ENCODE peak calls at places on chromosomes 7 and 10, in four cellular contexts. One of them, this sample, is unnamed.

GRCh38 chr7:103657474-103657894 is 211.5 kb upstream of the SLC26A5 start:
- DNase-seq in GM12878: no peak
- DNase-seq in K562: peak; percentile 92
- DNase-seq in GM12891: no peak
- DNase-seq in this sample: no peak

GRCh38 chr7:2417981-2418481 is 14.6 kb downstream of the CHST12 start:
- DNase-seq in GM12891: no peak
- DNase-seq in GM12878: no peak
- DNase-seq in K562: no peak
- DNase-seq in this sample: no peak

GRCh38 chr10:76902949-76903348 is 734.7 kb downstream of the KCNMA1 start:
- DNase-seq in GM12891: no peak
- DNase-seq in K562: peak; percentile 31
- DNase-seq in GM12878: no peak
- DNase-seq in this sample: no peak

GRCh38 chr10:59465089-59465488 is 102.7 kb upstream of the FAM13C start:
- DNase-seq in GM12878: no peak
- DNase-seq in GM12891: no peak
- DNase-seq in K562: no peak
- DNase-seq in this sample: no peak

GRCh38 chr10:34061846-34062245 is 727.4 kb upstream of the NRP1 start:
- DNase-seq in K562: no peak
- DNase-seq in GM12891: no peak
- DNase-seq in GM12878: no peak
- DNase-seq in this sample: no peak

GRCh38 chr10:13396369-13396768 is 48.3 kb upstream of the SEPHS1 start:
- DNase-seq in K562: no peak
- DNase-seq in GM12891: no peak
- DNase-seq in GM12878: no peak
- DNase-seq in this sample: no peak

GRCh38 chr7:155813791-155814568 is 1.7 kb upstream of the SHH start:
- DNase-seq in K562: no peak
- DNase-seq in GM12891: no peak
- DNase-seq in GM12878: no peak
- DNase-seq in this sample: no peak

GRCh38 chr10:133347636-133348517 is 704 bp downstream of the PRAP1 start:
- DNase-seq in GM12878: no peak
- DNase-seq in K562: no peak
- DNase-seq in GM12891: no peak
- DNase-seq in this sample: no peak

GRCh38 chr7:97405842-97406241 is 288.3 kb downstream of the SDHAF3 start:
- DNase-seq in K562: no peak
- DNase-seq in GM12878: no peak
- DNase-seq in GM12891: no peak
- DNase-seq in this sample: no peak

GRCh38 chr10:43773736-43774135 is 125.1 kb upstream of the ZNF32 start:
- DNase-seq in GM12878: no peak
- DNase-seq in K562: no peak
- DNase-seq in GM12891: no peak
- DNase-seq in this sample: no peak

GRCh38 chr10:115073796-115074195 is 19.4 kb upstream of the ATRNL1 start:
- DNase-seq in K562: no peak
- DNase-seq in GM12878: no peak
- DNase-seq in GM12891: no peak
- DNase-seq in this sample: no peak
- TF ChIP-seq SPI1 in K562: no peak
- TF ChIP-seq SPI1 in GM12878: no peak
- TF ChIP-seq SPI1 in GM12891: no peak
- TF ChIP-seq SPI1 in this sample: no peak

GRCh38 chr7:116354171-116354545 is 143.8 kb downstream of the TES start:
- DNase-seq in GM12891: no peak
- DNase-seq in GM12878: no peak
- DNase-seq in K562: no peak
- DNase-seq in this sample: no peak
- TF ChIP-seq SPI1 in GM12891: no peak
- TF ChIP-seq SPI1 in GM12878: no peak
- TF ChIP-seq SPI1 in K562: no peak
- TF ChIP-seq SPI1 in this sample: no peak

GRCh38 chr7:19519443-19519977 is 189.3 kb downstream of the POLR1F start:
- DNase-seq in K562: no peak
- DNase-seq in GM12891: no peak
- DNase-seq in GM12878: no peak
- DNase-seq in this sample: no peak
- TF ChIP-seq SPI1 in K562: no peak
- TF ChIP-seq SPI1 in GM12891: no peak
- TF ChIP-seq SPI1 in GM12878: no peak
- TF ChIP-seq SPI1 in this sample: no peak

GRCh38 chr7:100584677-100585510 is 1.0 kb downstream of the LRCH4 start:
- DNase-seq in GM12891: no peak
- DNase-seq in K562: peak; percentile 70
- DNase-seq in GM12878: no peak
- DNase-seq in this sample: no peak
- TF ChIP-seq SPI1 in GM12891: no peak
- TF ChIP-seq SPI1 in K562: no peak
- TF ChIP-seq SPI1 in GM12878: no peak
- TF ChIP-seq SPI1 in this sample: no peak

GRCh38 chr7:92824450-92824849 is 11.9 kb downstream of the CDK6 start:
- DNase-seq in K562: no peak
- DNase-seq in GM12878: no peak
- DNase-seq in GM12891: no peak
- DNase-seq in this sample: no peak

GRCh38 chr7:92823042-92823441 is 13.3 kb downstream of the CDK6 start:
- DNase-seq in GM12891: no peak
- DNase-seq in GM12878: no peak
- DNase-seq in K562: no peak
- DNase-seq in this sample: no peak

GRCh38 chr7:92824901-92825480 is 11.4 kb downstream of the CDK6 start:
- DNase-seq in K562: no peak
- DNase-seq in GM12878: no peak
- DNase-seq in GM12891: no peak
- DNase-seq in this sample: no peak

GRCh38 chr7:92827464-92827863 is 8.9 kb downstream of the CDK6 start:
- DNase-seq in GM12878: no peak
- DNase-seq in GM12891: no peak
- DNase-seq in K562: peak; percentile 34
- DNase-seq in this sample: no peak

DNA sequence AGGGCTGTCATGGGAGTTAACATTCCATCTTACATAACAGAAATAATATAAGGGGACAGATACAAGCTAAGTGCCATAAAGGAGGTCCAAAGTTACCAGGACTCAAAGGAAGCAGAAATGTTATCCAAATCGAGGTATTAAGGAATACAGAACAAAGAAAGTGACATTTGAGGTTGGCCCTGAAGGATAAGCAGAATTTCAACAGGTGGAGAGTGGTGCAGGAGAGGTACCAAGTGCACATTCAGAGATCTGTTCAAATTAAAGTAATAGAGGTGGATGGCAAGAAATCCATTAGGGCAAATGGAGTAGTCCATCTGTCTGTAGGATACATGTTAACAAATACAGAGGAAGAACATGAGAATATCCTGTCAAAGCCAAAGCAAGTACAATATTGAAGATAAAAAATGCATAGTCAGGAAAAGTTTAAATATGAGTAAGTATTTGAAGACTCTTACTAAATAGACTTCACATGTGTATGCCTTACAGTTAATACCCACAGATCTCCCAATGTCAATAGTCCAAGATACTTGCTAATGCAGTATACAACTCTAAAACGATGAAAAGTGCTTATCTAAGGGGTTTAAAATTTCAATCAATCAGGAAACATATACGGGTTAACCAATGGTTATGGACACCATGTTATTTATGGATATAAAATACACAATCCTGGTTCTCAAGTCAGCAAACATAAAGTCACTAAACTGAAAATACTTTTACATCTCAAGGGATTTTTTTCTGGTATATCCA is 9.9 kb downstream of the CDK6 start:
- DNase-seq in GM12891: no peak
- DNase-seq in GM12878: no peak
- DNase-seq in K562: no peak
- DNase-seq in this sample: no peak
- TF ChIP-seq SPI1 in GM12891: no peak
- TF ChIP-seq SPI1 in GM12878: no peak
- TF ChIP-seq SPI1 in K562: no peak
- TF ChIP-seq SPI1 in this sample: no peak

GRCh38 chr7:11207565-11207964 is 233.9 kb downstream of the PHF14 start:
- DNase-seq in GM12891: no peak
- DNase-seq in GM12878: no peak
- DNase-seq in K562: no peak
- DNase-seq in this sample: no peak

GRCh38 chr7:11203688-11204087 is 230.0 kb downstream of the PHF14 start:
- DNase-seq in GM12878: no peak
- DNase-seq in GM12891: no peak
- DNase-seq in K562: no peak
- DNase-seq in this sample: no peak

GRCh38 chr7:11206131-11206921 is 232.7 kb downstream of the PHF14 start:
- DNase-seq in GM12891: no peak
- DNase-seq in K562: no peak
- DNase-seq in GM12878: no peak
- DNase-seq in this sample: no peak

GRCh38 chr7:11203224-11203623 is 229.6 kb downstream of the PHF14 start:
- DNase-seq in GM12891: no peak
- DNase-seq in GM12878: no peak
- DNase-seq in K562: no peak
- DNase-seq in this sample: no peak
- TF ChIP-seq SPI1 in GM12891: no peak
- TF ChIP-seq SPI1 in GM12878: no peak
- TF ChIP-seq SPI1 in K562: no peak
- TF ChIP-seq SPI1 in this sample: no peak

GRCh38 chr7:100544386-100544785 is 5.4 kb downstream of the AGFG2 start:
- DNase-seq in GM12891: no peak
- DNase-seq in K562: no peak
- DNase-seq in GM12878: no peak
- DNase-seq in this sample: no peak

GRCh38 chr7:100545636-100546128 is 6.7 kb downstream of the AGFG2 start:
- DNase-seq in K562: peak; percentile 75
- DNase-seq in GM12878: peak; percentile 83
- DNase-seq in GM12891: no peak
- DNase-seq in this sample: no peak

GRCh38 chr7:100543586-100543985 is 4.6 kb downstream of the AGFG2 start:
- DNase-seq in GM12878: no peak
- DNase-seq in K562: no peak
- DNase-seq in GM12891: no peak
- DNase-seq in this sample: no peak

GRCh38 chr7:100546129-100546867 is 7.3 kb downstream of the AGFG2 start:
- DNase-seq in GM12878: no peak
- DNase-seq in GM12891: no peak
- DNase-seq in K562: no peak
- DNase-seq in this sample: no peak

GRCh38 chr7:100544949-100545635 is 6.1 kb downstream of the AGFG2 start:
- DNase-seq in K562: no peak
- DNase-seq in GM12878: no peak
- DNase-seq in GM12891: no peak
- DNase-seq in this sample: no peak
- TF ChIP-seq SPI1 in K562: no peak
- TF ChIP-seq SPI1 in GM12878: no peak
- TF ChIP-seq SPI1 in GM12891: no peak
- TF ChIP-seq SPI1 in this sample: no peak

GRCh38 chr7:51135576-51135975 is 181.0 kb downstream of the COBL start:
- DNase-seq in K562: no peak
- DNase-seq in GM12878: no peak
- DNase-seq in GM12891: no peak
- DNase-seq in this sample: no peak
- TF ChIP-seq SPI1 in K562: no peak
- TF ChIP-seq SPI1 in GM12878: no peak
- TF ChIP-seq SPI1 in GM12891: no peak
- TF ChIP-seq SPI1 in this sample: no peak